ENCODE peak calls at places on chromosome 21, in five cellular contexts. Y is left lung, V is endothelial cell of umbilical vein, C is GM12878, S is colonic mucosa. E is an unnamed sample.

GRCh38 chr21:26041441-26042180 is 129.0 kb downstream of the APP start:
- DNase-seq in Y (no peak), V (no peak), C (no peak), S (no peak), E (no peak)

GRCh38 chr21:16420086-16420724 is 690.4 kb downstream of the USP25 start:
- DNase-seq in Y (no peak), V (peak; percentile 89), C (no peak), S (no peak), E (no peak)

GRCh38 chr21:31909772-31910470 is 37.1 kb downstream of the HUNK start:
- DNase-seq in Y (no peak), V (no peak), C (no peak), S (no peak), E (no peak)

GRCh38 chr21:26852422-26852821 is 7.2 kb upstream of the ADAMTS1 start:
- DNase-seq in Y (no peak), V (no peak), C (no peak), S (no peak), E (no peak)

GRCh38 chr21:31752352-31752751 is 20.4 kb upstream of the SCAF4 start:
- DNase-seq in Y (no peak), V (no peak), C (no peak), S (no peak), E (no peak)

GRCh38 chr21:31873696-31874599 is 1.1 kb downstream of the HUNK start:
- DNase-seq in Y (peak; percentile 46), V (no peak), C (no peak), S (peak; percentile 79), E (peak; percentile 22)

GRCh38 chr21:17491716-17492414 is 21.0 kb upstream of the CXADR start:
- DNase-seq in Y (peak; percentile 47), V (peak; percentile 89), C (no peak), S (no peak), E (no peak)

GRCh38 chr21:32455548-32455947 is 43.0 kb downstream of the EVA1C start:
- DNase-seq in Y (no peak), V (no peak), C (no peak), S (no peak), E (no peak)

GRCh38 chr21:42075686-42076471 is 4.8 kb downstream of the UMODL1 start:
- DNase-seq in Y (no peak), V (no peak), C (no peak), S (no peak), E (no peak)

GRCh38 chr21:31974454-31974985 is 101.7 kb downstream of the HUNK start:
- DNase-seq in Y (no peak), V (no peak), C (no peak), S (no peak), E (no peak)

GRCh38 chr21:46255758-46256337 is 27.3 kb upstream of the LSS start:
- DNase-seq in Y (no peak), V (no peak), C (no peak), S (no peak), E (no peak)

GRCh38 chr21:24424786-24425185 is 1182.5 kb downstream of the MRPL39 start:
- DNase-seq in Y (no peak), V (no peak), C (no peak), S (no peak), E (no peak)

GRCh38 chr21:41169701-41170100 is 1.7 kb downstream of the BACE2 start:
- DNase-seq in Y (no peak), V (no peak), C (no peak), S (no peak), E (no peak)

GRCh38 chr21:45863267-45863666 is 118.3 kb upstream of the COL6A1 start:
- DNase-seq in Y (no peak), V (no peak), C (no peak), S (no peak), E (no peak)

GRCh38 chr21:31554511-31555022 is 104.9 kb upstream of the SOD1 start:
- DNase-seq in Y (no peak), V (no peak), C (peak; percentile 46), S (no peak), E (peak; percentile 43)

GRCh38 chr21:45849651-45850050 is 131.9 kb upstream of the COL6A1 start:
- DNase-seq in Y (no peak), V (no peak), C (no peak), S (no peak), E (no peak)

GRCh38 chr21:41171210-41171609 is 3.2 kb downstream of the BACE2 start:
- DNase-seq in Y (peak; percentile 54), V (peak; percentile 69), C (no peak), S (no peak), E (no peak)

GRCh38 chr21:42097860-42098259 is 26.7 kb downstream of the UMODL1 start:
- DNase-seq in Y (peak; percentile 74), V (peak; percentile 97), C (no peak), S (peak; percentile 76), E (no peak)

GRCh38 chr21:22096314-22096713 is 1098.1 kb downstream of the NCAM2 start:
- DNase-seq in Y (no peak), V (no peak), C (no peak), S (no peak), E (no peak)

GRCh38 chr21:23664193-23664694 is 1943.0 kb downstream of the MRPL39 start:
- DNase-seq in Y (no peak), V (no peak), C (no peak), S (no peak), E (no peak)

GRCh38 chr21:42565206-42565810 is 51.7 kb downstream of the SLC37A1 start:
- DNase-seq in Y (peak; percentile 19), V (no peak), C (no peak), S (no peak), E (no peak)

GRCh38 chr21:42581676-42582371 is 68.2 kb downstream of the SLC37A1 start:
- DNase-seq in Y (peak; percentile 26), V (no peak), C (no peak), S (no peak), E (no peak)

GRCh38 chr21:45910548-45911221 is 70.9 kb upstream of the COL6A1 start:
- DNase-seq in Y (no peak), V (no peak), C (no peak), S (no peak), E (no peak)

GRCh38 chr21:42092805-42093590 is 21.9 kb downstream of the UMODL1 start:
- DNase-seq in Y (no peak), V (no peak), C (no peak), S (no peak), E (no peak)

GRCh38 chr21:44780767-44781459 is 20.7 kb downstream of the UBE2G2 start:
- DNase-seq in Y (peak; percentile 61), V (no peak), C (no peak), S (no peak), E (no peak)
- H3K36me3 ChIP-seq in Y (no peaks in the 10 kb centered on the region), V (peaks cover 4% of the 10 kb centered on the region), C (peaks cover 21% of the 10 kb centered on the region), S (peaks cover 8% of the 10 kb centered on the region), E (peaks cover 8% of the 10 kb centered on the region)

GRCh38 chr21:36437745-36438128 is 42.2 kb downstream of the CLDN14 start:
- DNase-seq in Y (no peak), V (peak; percentile 74), C (no peak), S (no peak), E (no peak)
- TF ChIP-seq CTCF in Y (no peak), V (no peak), C (no peak), S (no peak), E (no peak)

GRCh38 chr21:43797925-43798715 is 8.7 kb downstream of the RRP1 start:
- DNase-seq in Y (no peak), V (no peak), C (no peak), S (no peak), E (no peak)

GRCh38 chr21:43801006-43801783 is 11.8 kb downstream of the RRP1 start:
- DNase-seq in Y (no peak), V (no peak), C (no peak), S (no peak), E (no peak)

GRCh38 chr21:43800566-43800965 is 11.2 kb downstream of the RRP1 start:
- DNase-seq in Y (no peak), V (no peak), C (no peak), S (no peak), E (no peak)

GRCh38 chr21:43800124-43800523 is 10.7 kb downstream of the RRP1 start:
- DNase-seq in Y (no peak), V (no peak), C (no peak), S (no peak), E (no peak)

GRCh38 chr21:43799301-43799840 is 10.0 kb downstream of the RRP1 start:
- DNase-seq in Y (no peak), V (no peak), C (no peak), S (no peak), E (no peak)
- H3K36me3 ChIP-seq in Y (no peaks in the 10 kb centered on the region), V (peaks cover 67% of the 10 kb centered on the region), C (peaks cover 31% of the 10 kb centered on the region), S (peaks cover 9% of the 10 kb centered on the region), E (peaks cover 63% of the 10 kb centered on the region)

GRCh38 chr21:38765056-38765455 is 40.7 kb upstream of the ETS2 start:
- DNase-seq in Y (no peak), V (no peak), C (no peak), S (no peak), E (no peak)
- TF ChIP-seq CTCF in Y (no peak), V (no peak), C (no peak), S (no peak), E (no peak)

GRCh38 chr21:34969431-34970036 is 79.6 kb downstream of the RUNX1 start:
- DNase-seq in Y (no peak), V (no peak), C (no peak), S (no peak), E (no peak)

GRCh38 chr21:34970126-34970525 is 79.0 kb downstream of the RUNX1 start:
- DNase-seq in Y (no peak), V (no peak), C (no peak), S (no peak), E (no peak)

GRCh38 chr21:34968414-34969333 is 80.4 kb downstream of the RUNX1 start:
- DNase-seq in Y (no peak), V (no peak), C (no peak), S (no peak), E (no peak)

GRCh38 chr21:34965200-34966174 is 83.6 kb downstream of the RUNX1 start:
- DNase-seq in Y (no peak), V (no peak), C (no peak), S (no peak), E (no peak)

GRCh38 chr21:34967509-34968289 is 81.4 kb downstream of the RUNX1 start:
- DNase-seq in Y (no peak), V (no peak), C (no peak), S (no peak), E (no peak)
- H3K36me3 ChIP-seq in Y (no peaks in the 10 kb centered on the region), V (no peaks in the 10 kb centered on the region), C (no peaks in the 10 kb centered on the region), S (no peaks in the 10 kb centered on the region), E (no peaks in the 10 kb centered on the region)

GRCh38 chr21:34078915-34079314 is 5.5 kb downstream of the MRPS6 start:
- DNase-seq in Y (no peak), V (no peak), C (no peak), S (peak; percentile 67), E (no peak)
- TF ChIP-seq CTCF in Y (no peak), V (no peak), C (no peak), S (no peak), E (no peak)